ENCODE peak calls at places on chromosomes 12 and 14, in four cellular contexts. S is AG10803, D is ovary, U is M059J. B is an unnamed sample.

GRCh38 chr12:2301531-2302461 is 249.0 kb downstream of the CACNA1C start:
- DNase-seq in S (peak), D (no peak), U (peak), B (peak)

GRCh38 chr12:54853933-54854538 is at the start of gene MUCL1:
- DNase-seq in S (peak), D (no peak), U (peak), B (peak)

GRCh38 chr12:24950231-24950834 is 1.4 kb upstream of the BCAT1 start:
- DNase-seq in S (no peak), D (no peak), U (no peak), B (no peak)

GRCh38 chr12:84421103-84421502 is 491.5 kb downstream of the SLC6A15 start:
- DNase-seq in S (no peak), D (no peak), U (no peak), B (no peak)

GRCh38 chr14:92348154-92348553 is 25.2 kb downstream of the SLC24A4 start:
- DNase-seq in S (no peak), D (no peak), U (no peak), B (no peak)

GRCh38 chr12:109861689-109862314 is 18.5 kb downstream of the GLTP start:
- DNase-seq in S (no peak), D (no peak), U (peak), B (peak)

GRCh38 chr12:120738252-120739030 is 12.8 kb downstream of the ACADS start:
- DNase-seq in S (no peak), D (no peak), U (no peak), B (no peak)

GRCh38 chr14:60092516-60092915 is 793 bp downstream of the PCNX4 start:
- DNase-seq in S (peak), D (no peak), U (peak), B (peak)

GRCh38 chr14:98893675-98894074 is 378.3 kb downstream of the BCL11B start:
- DNase-seq in S (no peak), D (no peak), U (no peak), B (no peak)

GRCh38 chr12:31521972-31522371 is 69.0 kb downstream of the DENND5B start:
- DNase-seq in S (no peak), D (no peak), U (no peak), B (no peak)

GRCh38 chr14:21231020-21231652 is 38.1 kb downstream of the HNRNPC start:
- DNase-seq in S (no peak), D (no peak), U (no peak), B (no peak)

GRCh38 chr12:122250536-122250935 is 15.8 kb downstream of the VPS33A start:
- DNase-seq in S (no peak), D (no peak), U (no peak), B (no peak)

GRCh38 chr12:91111366-91112321 is at the start of gene LUM:
- DNase-seq in S (peak), D (peak), U (peak), B (peak)

GRCh38 chr12:132489078-132489601 is 811 bp upstream of the FBRSL1 start:
- DNase-seq in S (no peak), D (peak), U (no peak), B (peak)

GRCh38 chr12:130818381-130819247 is 20.4 kb downstream of the STX2 start:
- DNase-seq in S (no peak), D (peak), U (no peak), B (peak)

GRCh38 chr14:101135796-101136742 is 232.5 kb upstream of the RTL1 start:
- DNase-seq in S (no peak), D (no peak), U (no peak), B (no peak)

GRCh38 chr12:57127101-57127709 is 1.1 kb upstream of the LRP1 start:
- DNase-seq in S (no peak), D (peak), U (peak), B (peak)

GRCh38 chr14:102909911-102910310 is 12.6 kb upstream of the AMN start:
- DNase-seq in S (no peak), D (no peak), U (no peak), B (no peak)

GRCh38 chr14:89592961-89593360 is 175.9 kb upstream of the FOXN3 start:
- DNase-seq in S (no peak), D (no peak), U (no peak), B (no peak)

GRCh38 chr14:54652188-54652889 is 85.4 kb downstream of the SAMD4A start:
- DNase-seq in S (peak), D (peak), U (peak), B (peak)

GRCh38 chr14:32375663-32376062 is 46.6 kb downstream of the AKAP6 start:
- DNase-seq in S (no peak), D (no peak), U (no peak), B (no peak)

GRCh38 chr14:64324461-64325255 is 30.5 kb upstream of the ESR2 start:
- DNase-seq in S (peak), D (no peak), U (peak), B (peak)

GRCh38 chr14:74425525-74426201 is 347 bp downstream of the SYNDIG1L start:
- DNase-seq in S (no peak), D (peak), U (no peak), B (peak)

GRCh38 chr14:68190032-68190431 is 370.5 kb downstream of the RAD51B start:
- DNase-seq in S (no peak), D (no peak), U (no peak), B (no peak)

GRCh38 chr12:26563555-26563954 is 269.4 kb downstream of the ITPR2 start:
- DNase-seq in S (no peak), D (no peak), U (no peak), B (no peak)

GRCh38 chr12:91215940-91216454 is 33.4 kb upstream of the DCN start:
- DNase-seq in S (peak), D (no peak), U (peak), B (peak)

GRCh38 chr14:92922155-92922735 is 705 bp upstream of the CHGA start:
- DNase-seq in S (no peak), D (no peak), U (no peak), B (no peak)

GRCh38 chr12:124904306-124905098 is 9.9 kb downstream of the UBC start:
- DNase-seq in S (peak), D (peak), U (peak), B (peak)

GRCh38 chr12:102847131-102847530 is 69.9 kb downstream of the PAH start:
- DNase-seq in S (peak), D (no peak), U (peak), B (peak)

GRCh38 chr12:7150356-7150755 is 20.2 kb downstream of the CLSTN3 start:
- DNase-seq in S (no peak), D (no peak), U (no peak), B (no peak)

GRCh38 chr12:6476496-6476895 is 6.0 kb upstream of the VAMP1 start:
- DNase-seq in S (peak), D (no peak), U (peak), B (peak)

GRCh38 chr12:45213107-45213506 is 2.8 kb upstream of the ANO6 start:
- DNase-seq in S (no peak), D (no peak), U (no peak), B (no peak)

GRCh38 chr14:104421892-104422291 is 157.7 kb upstream of the C14orf180 start:
- DNase-seq in S (no peak), D (no peak), U (no peak), B (no peak)

GRCh38 chr12:22042981-22043669 is 2.9 kb upstream of the CMAS start:
- DNase-seq in S (peak), D (no peak), U (peak), B (peak)

GRCh38 chr12:60169904-60170303 is 574.1 kb downstream of the SLC16A7 start:
- DNase-seq in S (no peak), D (no peak), U (no peak), B (peak)

GRCh38 chr14:30496852-30497251 is 62.1 kb upstream of the G2E3 start:
- DNase-seq in S (no peak), D (no peak), U (no peak), B (no peak)

B was measured in ELR.